ENCODE peak calls at places on chromosomes 7 and 10, in ten cellular contexts. X, Z, W, C, D, N, A, V, R and G are unnamed samples.

GRCh38 chr10:68155615-68156205 is 46.4 kb downstream of the MYPN start:
- DNase-seq in X (peak; percentile 53), Z (no peak), W (no peak), C (no peak), D (no peak), N (no peak), A (no peak), V (no peak), R (no peak), G (peak; percentile 36)

GRCh38 chr10:110226555-110226925 is 19.1 kb downstream of the MXI1 start:
- DNase-seq in X (peak; percentile 94), Z (peak; percentile 96), W (peak; percentile 78), C (no peak), D (peak; percentile 97), N (peak; percentile 89), A (peak; percentile 93), V (peak; percentile 98), R (peak; percentile 95), G (peak; percentile 83)

GRCh38 chr7:18866359-18867036 is 250.9 kb downstream of the TWIST1 start:
- DNase-seq in X (peak; percentile 99), Z (peak; percentile 54), W (peak; percentile 99), C (peak; percentile 98), D (no peak), N (no peak), A (no peak), V (peak; percentile 100), R (peak; percentile 89), G (peak; percentile 96)

GRCh38 chr10:95363303-95363912 is 72.6 kb upstream of the PDLIM1 start:
- DNase-seq in X (peak; percentile 45), Z (peak; percentile 74), W (peak; percentile 56), C (peak; percentile 23), D (no peak), N (peak; percentile 29), A (peak; percentile 79), V (peak; percentile 81), R (no peak), G (peak; percentile 62)

GRCh38 chr10:101631821-101632475 is 43.8 kb downstream of the DPCD start:
- DNase-seq in X (no peak), Z (no peak), W (no peak), C (no peak), D (no peak), N (no peak), A (no peak), V (peak; percentile 11), R (no peak), G (no peak)

GRCh38 chr7:66303454-66304160 is 98.5 kb downstream of the TPST1 start:
- DNase-seq in X (no peak), Z (no peak), W (no peak), C (no peak), D (peak; percentile 54), N (no peak), A (no peak), V (no peak), R (no peak), G (no peak)

GRCh38 chr10:98263088-98263487 is 4.9 kb downstream of the LOXL4 start:
- DNase-seq in X (no peak), Z (no peak), W (no peak), C (no peak), D (no peak), N (no peak), A (no peak), V (no peak), R (no peak), G (no peak)

GRCh38 chr7:151125459-151125834 is 39.2 kb downstream of the AGAP3 start:
- DNase-seq in X (peak; percentile 26), Z (peak; percentile 50), W (no peak), C (no peak), D (peak; percentile 43), N (peak; percentile 12), A (peak; percentile 93), V (no peak), R (no peak), G (no peak)

GRCh38 chr7:115658223-115658622 is 372.3 kb downstream of the TFEC start:
- DNase-seq in X (no peak), Z (no peak), W (no peak), C (no peak), D (no peak), N (no peak), A (no peak), V (no peak), R (no peak), G (no peak)

GRCh38 chr10:70693619-70694286 is 21.4 kb downstream of the ADAMTS14 start:
- DNase-seq in X (peak; percentile 91), Z (peak; percentile 43), W (no peak), C (no peak), D (no peak), N (no peak), A (no peak), V (peak; percentile 72), R (no peak), G (peak; percentile 88)

GRCh38 chr7:93194368-93194767 is 31.9 kb downstream of the HEPACAM2 start:
- DNase-seq in X (peak; percentile 13), Z (peak; percentile 12), W (peak; percentile 4), C (no peak), D (no peak), N (no peak), A (no peak), V (no peak), R (no peak), G (peak; percentile 58)

GRCh38 chr7:142134944-142135343 is 23.4 kb downstream of the MGAM2 start:
- DNase-seq in X (no peak), Z (no peak), W (no peak), C (no peak), D (no peak), N (no peak), A (no peak), V (no peak), R (no peak), G (no peak)

GRCh38 chr7:157520249-157520648 is 183.4 kb downstream of the DNAJB6 start:
- DNase-seq in X (no peak), Z (no peak), W (no peak), C (no peak), D (no peak), N (no peak), A (no peak), V (no peak), R (no peak), G (no peak)

GRCh38 chr7:123070702-123071286 is 75.3 kb upstream of the TAS2R16 start:
- DNase-seq in X (peak; percentile 8), Z (peak; percentile 15), W (peak; percentile 11), C (no peak), D (no peak), N (no peak), A (peak; percentile 38), V (peak; percentile 26), R (no peak), G (no peak)

GRCh38 chr10:96138102-96138501 is 8.0 kb downstream of the ZNF518A start:
- DNase-seq in X (no peak), Z (no peak), W (no peak), C (no peak), D (no peak), N (no peak), A (peak; percentile 37), V (no peak), R (no peak), G (no peak)

GRCh38 chr7:54932818-54933543 is 85.8 kb upstream of the EGFR start:
- DNase-seq in X (peak; percentile 80), Z (peak; percentile 85), W (peak; percentile 57), C (peak; percentile 23), D (peak; percentile 80), N (no peak), A (peak; percentile 82), V (peak; percentile 70), R (peak; percentile 83), G (peak; percentile 50)

GRCh38 chr10:43099928-43100327 is 23.1 kb downstream of the RET start:
- DNase-seq in X (no peak), Z (no peak), W (no peak), C (no peak), D (no peak), N (no peak), A (no peak), V (no peak), R (no peak), G (no peak)

DNA sequence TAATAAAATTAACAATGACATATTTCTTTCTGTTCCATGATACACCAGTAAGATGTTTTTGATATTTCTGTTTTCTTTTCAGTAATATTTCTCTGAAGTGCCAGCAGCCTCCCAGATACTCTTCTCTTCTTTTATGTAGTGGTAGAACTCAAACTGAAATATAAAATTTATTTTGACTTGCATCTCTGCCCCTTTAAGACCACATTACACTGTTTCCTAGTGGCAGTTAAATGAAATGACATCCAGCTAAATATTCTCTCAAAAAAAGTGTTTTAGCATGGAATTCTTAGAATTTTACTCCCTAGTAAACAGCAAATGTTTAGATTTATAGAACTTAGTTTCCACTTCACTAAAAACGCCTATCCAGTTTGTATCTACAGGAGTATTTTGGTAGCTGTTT is 237.2 kb upstream of the MTPN start:
- DNase-seq in X (no peak), Z (no peak), W (no peak), C (no peak), D (no peak), N (no peak), A (no peak), V (no peak), R (no peak), G (no peak)
- TF ChIP-seq CTCF in X (no peak), Z (no peak), W (peak; percentile 7), C (no peak), D (no peak), N (no peak), A (peak; percentile 26), V (no peak), R (no peak), G (peak; percentile 38)

GRCh38 chr10:32577448-32577847 is 131.5 kb downstream of the CCDC7 start:
- DNase-seq in X (peak; percentile 17), Z (no peak), W (no peak), C (peak; percentile 19), D (no peak), N (no peak), A (no peak), V (no peak), R (no peak), G (peak; percentile 69)
- TF ChIP-seq CTCF in X (no peak), Z (no peak), W (no peak), C (peak; percentile 13), D (no peak), N (no peak), A (no peak), V (no peak), R (no peak), G (peak; percentile 38)

DNA sequence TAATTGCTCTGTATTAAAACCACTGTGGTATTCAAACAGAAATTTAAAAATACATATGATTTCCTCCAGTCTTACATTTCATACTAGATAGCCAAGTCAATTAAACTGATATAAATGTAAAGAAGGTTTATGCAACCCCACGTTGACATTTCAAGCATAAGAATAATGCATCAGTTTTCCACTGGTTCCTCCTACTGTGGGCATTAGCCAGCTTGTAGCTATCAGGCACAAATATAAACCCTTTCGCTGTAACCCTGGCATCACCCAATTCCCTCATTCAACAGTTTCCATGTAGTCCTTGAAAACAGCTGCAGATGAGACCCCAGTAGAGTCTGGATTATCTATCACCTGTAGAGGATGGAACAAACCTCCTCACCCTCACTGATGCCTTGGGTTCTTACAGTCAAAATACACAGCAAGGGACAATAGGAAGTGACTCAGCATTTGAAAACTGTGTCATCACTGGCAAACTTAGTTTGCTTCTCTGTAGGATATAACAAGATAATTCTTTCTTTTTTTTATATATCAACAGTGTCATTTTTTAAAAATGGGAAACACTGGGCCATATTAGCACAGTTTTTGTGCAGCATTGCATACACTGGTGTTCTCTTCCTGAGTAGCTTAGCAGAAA is 113.0 kb downstream of the PDE1C start:
- DNase-seq in X (peak; percentile 66), Z (no peak), W (peak; percentile 49), C (no peak), D (no peak), N (no peak), A (no peak), V (no peak), R (no peak), G (no peak)
- TF ChIP-seq CTCF in X (no peak), Z (no peak), W (no peak), C (no peak), D (no peak), N (no peak), A (no peak), V (no peak), R (no peak), G (no peak)

GRCh38 chr7:74405191-74405898 is 48.4 kb upstream of the GTF2IRD1 start:
- DNase-seq in X (no peak), Z (no peak), W (peak; percentile 12), C (no peak), D (no peak), N (no peak), A (peak; percentile 84), V (no peak), R (no peak), G (no peak)
- TF ChIP-seq CTCF in X (no peak), Z (peak; percentile 22), W (peak; percentile 63), C (peak; percentile 69), D (no peak), N (no peak), A (peak; percentile 80), V (no peak), R (no peak), G (peak; percentile 69)